ENCODE peak calls at places on chromosomes 12 and 14, in nine cellular contexts. S, J, R, A, G, F, W, B and L are unnamed samples.

GRCh38 chr14:56059054-56059453 is 59.2 kb upstream of the PELI2 start:
- DNase-seq in S (no peak), J (peak; percentile 54), R (no peak), A (no peak), G (no peak), F (no peak), W (no peak), B (no peak), L (no peak)

GRCh38 chr12:1517007-1517406 is 77.4 kb downstream of the FBXL14 start:
- DNase-seq in S (peak; percentile 92), J (peak; percentile 31), R (peak; percentile 10), A (no peak), G (no peak), F (peak; percentile 75), W (no peak), B (peak; percentile 94), L (no peak)

GRCh38 chr12:57940915-57941164 is 527 bp upstream of the ATP23 start:
- DNase-seq in S (no peak), J (no peak), R (no peak), A (no peak), G (no peak), F (no peak), W (no peak), B (no peak), L (no peak)

GRCh38 chr12:4562034-4562657 is at the start of gene DYRK4:
- DNase-seq in S (peak; percentile 52), J (peak; percentile 81), R (peak; percentile 72), A (peak; percentile 68), G (peak; percentile 67), F (no peak), W (peak; percentile 91), B (peak; percentile 73), L (peak; percentile 16)

GRCh38 chr14:60723218-60724079 is 702 bp downstream of the SIX4 start:
- DNase-seq in S (peak; percentile 49), J (peak; percentile 62), R (no peak), A (peak; percentile 43), G (peak; percentile 19), F (peak; percentile 57), W (peak; percentile 85), B (peak; percentile 69), L (no peak)

GRCh38 chr12:115407723-115408122 is 723.7 kb upstream of the TBX3 start:
- DNase-seq in S (no peak), J (no peak), R (no peak), A (no peak), G (no peak), F (no peak), W (no peak), B (no peak), L (no peak)

GRCh38 chr12:41932470-41932991 is 212.1 kb downstream of the GXYLT1 start:
- DNase-seq in S (peak; percentile 16), J (peak; percentile 9), R (no peak), A (peak; percentile 63), G (peak; percentile 68), F (peak; percentile 72), W (peak; percentile 92), B (peak; percentile 46), L (peak; percentile 12)

GRCh38 chr12:87467893-87468292 is 561.3 kb downstream of the C12orf50 start:
- DNase-seq in S (no peak), J (no peak), R (no peak), A (no peak), G (no peak), F (no peak), W (no peak), B (no peak), L (peak; percentile 11)

DNA sequence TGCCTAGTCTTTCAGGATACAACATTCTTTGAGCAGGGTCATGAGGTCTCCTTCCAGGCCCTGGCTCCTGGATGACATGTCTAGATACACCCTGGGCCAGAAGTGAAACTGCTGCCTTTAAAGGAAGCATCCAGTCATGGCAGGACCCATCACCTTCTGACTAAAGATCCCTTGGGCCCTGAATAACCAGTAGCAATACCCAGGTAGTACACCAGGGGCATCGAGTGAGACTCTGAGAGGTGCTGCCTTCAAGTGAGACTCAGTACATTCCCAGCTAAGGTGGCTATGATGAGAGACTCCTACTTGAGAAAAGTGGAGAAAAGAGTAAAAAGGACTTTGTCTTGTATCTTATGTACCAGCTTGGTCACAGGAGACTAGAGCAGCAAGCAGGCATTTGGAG is 23.5 kb downstream of the OR6C68 start:
- DNase-seq in S (no peak), J (no peak), R (peak; percentile 15), A (no peak), G (no peak), F (peak; percentile 9), W (no peak), B (no peak), L (no peak)
- TF ChIP-seq CTCF in S (no peak), J (no peak), R (no peak), A (no peak), G (no peak), F (peak; percentile 39), W (no peak), B (no peak), L (no peak)

GRCh38 chr12:75815756-75816155 is 215.8 kb downstream of the PHLDA1 start:
- DNase-seq in S (peak; percentile 66), J (no peak), R (no peak), A (no peak), G (no peak), F (no peak), W (no peak), B (peak; percentile 72), L (no peak)

GRCh38 chr12:75814856-75815754 is 216.5 kb downstream of the PHLDA1 start:
- DNase-seq in S (peak; percentile 97), J (peak; percentile 97), R (no peak), A (no peak), G (no peak), F (peak; percentile 65), W (no peak), B (peak; percentile 97), L (peak; percentile 92)

GRCh38 chr12:75813066-75813465 is 218.5 kb downstream of the PHLDA1 start:
- DNase-seq in S (no peak), J (no peak), R (no peak), A (no peak), G (no peak), F (no peak), W (no peak), B (no peak), L (no peak)

GRCh38 chr12:75809745-75810144 is 221.8 kb downstream of the PHLDA1 start:
- DNase-seq in S (no peak), J (no peak), R (no peak), A (no peak), G (no peak), F (no peak), W (no peak), B (no peak), L (no peak)

GRCh38 chr12:75812341-75813018 is 219.1 kb downstream of the PHLDA1 start:
- DNase-seq in S (peak; percentile 75), J (peak; percentile 79), R (no peak), A (no peak), G (no peak), F (no peak), W (no peak), B (peak; percentile 77), L (no peak)
- H3K4me3 ChIP-seq in S (no peak overlapping the region), J (no peak overlapping the region), R (no peak overlapping the region), A (no peak overlapping the region), G (no peak overlapping the region), F (no peak overlapping the region), W (no peak overlapping the region), B (peak overlapping the region; percentile 18), L (no peak overlapping the region)

GRCh38 chr14:77098470-77099353 is 654 bp downstream of the CIPC start:
- DNase-seq in S (no peak), J (no peak), R (no peak), A (peak; percentile 35), G (peak; percentile 72), F (peak; percentile 20), W (peak; percentile 92), B (no peak), L (no peak)

GRCh38 chr14:77099425-77100167 is 1.5 kb downstream of the CIPC start:
- DNase-seq in S (peak; percentile 58), J (peak; percentile 91), R (no peak), A (no peak), G (no peak), F (no peak), W (no peak), B (peak; percentile 72), L (peak; percentile 68)

GRCh38 chr14:77097689-77098469 is at the start of gene CIPC:
- DNase-seq in S (peak; percentile 94), J (peak; percentile 99), R (peak; percentile 96), A (peak; percentile 99), G (peak; percentile 100), F (peak; percentile 99), W (peak; percentile 100), B (peak; percentile 98), L (peak; percentile 94)

GRCh38 chr14:77094672-77095284 is 3.3 kb upstream of the CIPC start:
- DNase-seq in S (peak; percentile 44), J (peak; percentile 82), R (peak; percentile 63), A (peak; percentile 62), G (peak; percentile 74), F (peak; percentile 79), W (peak; percentile 76), B (peak; percentile 64), L (no peak)

DNA sequence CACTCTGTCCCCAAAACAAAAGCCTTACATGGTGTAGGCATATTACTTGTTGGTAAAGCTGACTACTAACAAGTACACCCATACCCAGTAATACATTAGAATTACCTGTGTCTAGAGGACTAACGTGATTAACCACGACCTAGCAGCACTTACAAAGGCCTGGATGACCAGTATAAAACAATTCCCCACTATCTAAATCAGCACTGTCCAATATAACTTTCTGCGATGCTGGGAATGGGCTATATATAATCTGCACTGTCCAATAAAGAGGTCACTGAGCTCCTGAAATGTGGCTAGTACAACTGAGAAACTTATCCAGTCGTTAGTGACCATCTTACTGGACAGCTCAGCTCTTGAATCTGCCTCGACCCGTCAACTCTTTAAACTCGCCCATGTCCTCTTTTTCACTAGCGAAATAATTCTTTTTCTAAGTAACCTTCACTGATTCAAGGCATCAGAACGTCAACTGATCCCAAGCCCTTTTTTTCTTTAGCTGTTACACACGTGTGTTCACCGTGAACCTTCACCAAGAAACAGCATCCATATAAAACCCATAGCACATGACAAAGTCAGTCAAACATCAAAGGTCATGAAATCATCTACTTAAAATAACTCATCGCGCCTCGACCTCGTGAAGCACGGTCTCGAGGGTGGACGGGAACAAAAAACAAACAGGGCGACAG is 911 bp upstream of the CIPC start:
- DNase-seq in S (peak; percentile 8), J (peak; percentile 57), R (peak; percentile 17), A (no peak), G (no peak), F (no peak), W (no peak), B (peak; percentile 24), L (no peak)
- TF ChIP-seq CTCF in S (no peak), J (no peak), R (no peak), A (no peak), G (no peak), F (no peak), W (no peak), B (no peak), L (no peak)

DNA sequence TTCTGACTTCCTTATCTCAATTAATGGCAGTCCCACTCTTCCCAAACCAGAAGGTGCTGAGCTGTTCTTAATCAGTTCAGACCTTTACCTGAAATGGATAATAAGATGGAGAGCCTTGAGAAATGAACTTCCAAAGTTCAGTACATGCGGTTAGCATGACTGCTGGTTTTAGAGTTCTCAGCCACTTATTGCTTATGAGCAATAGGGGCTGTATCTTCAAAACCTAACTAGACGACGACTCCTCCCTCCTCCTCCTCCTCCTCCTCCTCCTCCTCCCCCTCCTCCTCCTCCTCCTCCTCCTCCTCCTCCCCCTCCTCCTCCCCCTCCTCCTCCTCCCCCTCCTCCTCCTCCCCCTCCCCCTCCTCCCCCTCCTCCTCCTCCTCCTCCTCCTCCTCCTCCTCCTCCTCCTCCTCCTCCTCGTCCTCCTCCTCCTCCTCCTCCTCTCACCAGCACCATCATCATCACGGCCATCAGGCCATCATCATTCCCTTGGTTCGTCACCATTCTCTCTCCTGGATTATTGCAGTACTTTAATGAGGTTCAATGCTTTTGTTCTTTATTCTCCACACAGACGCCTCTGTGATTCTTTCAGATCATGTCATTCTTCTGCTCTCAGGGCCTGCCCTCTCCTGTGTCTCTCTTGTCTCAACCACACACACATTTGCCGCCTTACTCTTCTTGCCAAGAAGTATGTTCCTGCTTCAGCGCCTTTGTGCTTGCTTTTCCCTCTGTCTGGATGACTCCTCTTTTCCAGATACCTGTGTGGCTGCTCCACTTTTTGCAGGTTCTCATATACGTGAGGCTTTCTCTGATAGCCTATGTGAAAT is 2.7 kb downstream of the PCNX1 start:
- DNase-seq in S (peak; percentile 37), J (no peak), R (no peak), A (no peak), G (no peak), F (no peak), W (no peak), B (peak; percentile 48), L (no peak)
- H3K4me3 ChIP-seq in S (peak overlapping the region; percentile 78), J (peak overlapping the region; percentile 89), R (peak overlapping the region; percentile 98), A (peak overlapping the region; percentile 98), G (no peak overlapping the region), F (peak overlapping the region; percentile 81), W (no peak overlapping the region), B (no peak overlapping the region), L (peak overlapping the region; percentile 82)